ENCODE peak calls at places on chromosomes 7 and 10, in nine cellular contexts. O is heart right ventricle, N is brain microvascular endothelial cell, P is A549, G is astrocyte of the cerebellum, I is GM10248, J is HCT116, T is fibroblast of villous mesenchyme, X is coronary artery. R is an unnamed sample.
A peak's percentile ranks its signal among the peaks of the same experiment; 100 is the strongest.

GRCh38 chr7:43906327-43907010 is at the start of gene URGCP:
- DNase-seq in T (peak; percentile 28), J (no peak), X (no peak), G (no peak), I (peak; percentile 83), P (peak; percentile 62), N (no peak), O (peak; percentile 71), R (no peak)

GRCh38 chr10:84590794-84591193 is 262.4 kb downstream of the CCSER2 start:
- DNase-seq in I (no peak), J (no peak), O (peak; percentile 23), X (no peak), N (no peak), P (no peak), G (no peak), T (no peak), R (no peak)

GRCh38 chr7:30459591-30460245 is 18.9 kb downstream of the NOD1 start:
- DNase-seq in I (no peak), G (peak; percentile 94), P (peak; percentile 61), J (no peak), X (no peak), N (peak; percentile 81), O (no peak), T (peak; percentile 98), R (peak; percentile 77)

GRCh38 chr10:69004821-69005220 is 16.2 kb downstream of the KIFBP start:
- DNase-seq in I (peak; percentile 52), X (no peak), J (peak; percentile 18), G (peak; percentile 26), T (peak; percentile 77), P (peak; percentile 35), O (no peak), N (peak; percentile 12), R (peak; percentile 47)

GRCh38 chr7:111735661-111736323 is 173.5 kb upstream of the IMMP2L start:
- DNase-seq in P (peak; percentile 62), I (peak; percentile 48), O (no peak), J (peak; percentile 52), G (peak; percentile 59), X (no peak), N (peak; percentile 62), T (peak; percentile 81), R (no peak)

GRCh38 chr10:127149613-127150081 is 46.7 kb downstream of the INSYN2A start:
- DNase-seq in T (peak; percentile 16), J (no peak), I (no peak), O (no peak), N (peak; percentile 14), G (peak; percentile 53), P (no peak), X (no peak), R (no peak)

GRCh38 chr7:4835398-4836205 is 26.2 kb downstream of the PAPOLB start:
- DNase-seq in G (no peak), P (no peak), I (no peak), X (peak; percentile 67), J (no peak), N (no peak), T (no peak), O (no peak), R (no peak)

GRCh38 chr10:80484677-80485409 is 30.7 kb downstream of the TSPAN14 start:
- DNase-seq in G (no peak), O (no peak), X (no peak), J (no peak), N (no peak), P (no peak), I (no peak), T (no peak), R (no peak)

GRCh38 chr7:154931906-154932305 is 71.0 kb downstream of the PAXIP1 start:
- DNase-seq in T (no peak), J (no peak), G (peak; percentile 20), X (no peak), N (no peak), O (no peak), P (no peak), I (no peak), R (no peak)
- TF ChIP-seq CTCF in T (no peak), J (no peak), G (no peak), X (no peak), N (no peak), O (no peak), P (no peak), I (no peak), R (no peak)

GRCh38 chr7:106050002-106050742 is 61.9 kb downstream of the SYPL1 start:
- DNase-seq in T (peak; percentile 83), G (no peak), O (no peak), X (no peak), N (peak; percentile 6), I (no peak), J (no peak), P (no peak), R (no peak)
- TF ChIP-seq CTCF in T (peak; percentile 41), G (no peak), O (no peak), X (no peak), N (peak; percentile 51), I (no peak), J (no peak), P (peak; percentile 20), R (peak; percentile 28)

GRCh38 chr10:91210014-91210413 is 10.4 kb upstream of the PCGF5 start:
- DNase-seq in G (no peak), J (no peak), T (no peak), P (no peak), I (no peak), X (no peak), O (no peak), N (no peak), R (no peak)

GRCh38 chr10:91206837-91207474 is 13.5 kb upstream of the PCGF5 start:
- DNase-seq in T (no peak), J (no peak), X (no peak), G (no peak), P (no peak), N (no peak), O (no peak), I (no peak), R (no peak)

GRCh38 chr10:91206427-91206826 is 14.0 kb upstream of the PCGF5 start:
- DNase-seq in N (no peak), T (no peak), G (no peak), J (no peak), I (no peak), X (no peak), P (no peak), O (no peak), R (no peak)

GRCh38 chr10:91210435-91210834 is 10.0 kb upstream of the PCGF5 start:
- DNase-seq in G (no peak), T (no peak), I (no peak), J (no peak), P (no peak), N (no peak), O (no peak), X (no peak), R (no peak)

GRCh38 chr10:91208645-91209044 is 11.8 kb upstream of the PCGF5 start:
- DNase-seq in X (no peak), P (no peak), T (no peak), G (no peak), O (no peak), N (no peak), I (no peak), J (no peak), R (no peak)
- TF ChIP-seq CTCF in X (no peak), P (no peak), T (no peak), G (no peak), O (no peak), N (no peak), I (no peak), J (no peak), R (no peak)

DNA sequence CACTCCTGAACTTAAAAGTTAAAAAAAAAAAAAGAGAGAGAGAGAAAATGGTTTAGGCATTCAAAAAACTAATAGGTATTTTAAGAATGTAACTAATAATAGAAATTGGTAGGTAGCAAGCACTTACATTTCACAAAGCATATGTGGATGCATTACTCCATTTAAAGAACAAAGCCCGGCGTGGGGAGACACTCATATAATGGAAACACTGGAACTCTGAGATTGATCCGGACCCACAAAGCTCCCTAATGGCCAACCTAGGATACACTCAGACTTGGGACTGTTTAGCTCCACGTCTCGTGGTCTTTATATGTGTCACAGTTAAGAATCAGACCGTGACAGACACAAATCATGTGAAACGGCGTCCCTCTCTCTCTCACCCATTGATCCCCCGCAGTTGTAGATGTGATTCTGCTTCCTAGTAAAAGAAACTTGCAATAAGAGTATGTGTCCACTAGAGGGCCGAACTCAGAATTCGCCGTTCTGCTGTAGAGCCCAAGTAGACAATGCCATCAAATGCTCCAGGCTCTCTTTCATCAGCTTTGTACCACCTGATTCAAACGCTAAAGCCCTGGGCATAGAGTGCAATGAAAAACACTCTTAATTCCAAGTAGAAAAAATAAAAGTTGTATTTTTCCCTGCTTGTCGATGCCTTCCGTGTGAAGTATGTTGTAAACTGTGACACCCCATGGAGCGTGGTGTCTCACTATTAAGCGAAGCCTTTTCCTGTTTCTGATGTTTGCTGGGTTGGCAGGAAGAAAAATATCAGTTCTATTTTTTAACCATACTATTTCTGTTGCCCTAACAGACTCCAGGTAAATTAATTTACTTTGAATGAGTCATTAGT is 429.0 kb upstream of the MTPN start:
- DNase-seq in G (peak; percentile 51), J (peak; percentile 15), T (peak; percentile 56), I (peak; percentile 40), P (peak; percentile 22), N (peak; percentile 63), O (no peak), X (no peak), R (peak; percentile 22)
- TF ChIP-seq CTCF in G (peak; percentile 84), J (peak; percentile 71), T (peak; percentile 78), I (peak; percentile 72), P (peak; percentile 62), N (peak; percentile 81), O (peak; percentile 38), X (peak; percentile 56), R (peak; percentile 81)

R was measured in AG09319.